ENCODE peak calls at places on chromosomes 2 and 18, in nine cellular contexts. Z is stomach; C is psoas muscle; D is cardiac muscle cell; J is tibial artery; W is CD4-positive, alpha-beta memory T cell; B is ascending aorta; T is hepatocyte; A is upper lobe of right lung. P is an unnamed sample.
A peak's percentile ranks its signal among the peaks of the same experiment; 100 is the strongest.

GRCh38 chr18:67217551-67218166 is 298.9 kb downstream of the DSEL start:
- DNase-seq in Z (peak; percentile 42), C (no peak), D (peak; percentile 67), J (peak; percentile 46), W (peak; percentile 56), B (no peak), T (peak; percentile 81), A (no peak), P (peak; percentile 10)

GRCh38 chr2:224849264-224849663 is 133.1 kb upstream of the CCDC195 start:
- DNase-seq in Z (no peak), C (no peak), D (no peak), J (no peak), W (no peak), B (no peak), T (no peak), A (no peak), P (no peak)

GRCh38 chr2:173625315-173625714 is 270.6 kb downstream of the CDCA7 start:
- DNase-seq in Z (no peak), C (no peak), D (no peak), J (no peak), W (no peak), B (no peak), T (no peak), A (no peak), P (no peak)

GRCh38 chr2:191319181-191319580 is 74.0 kb downstream of the MYO1B start:
- DNase-seq in Z (no peak), C (no peak), D (no peak), J (no peak), W (no peak), B (no peak), T (no peak), A (no peak), P (no peak)

GRCh38 chr2:234446404-234447076 is 50.3 kb downstream of the ARL4C start:
- DNase-seq in Z (peak; percentile 60), C (peak; percentile 75), D (no peak), J (peak; percentile 72), W (peak; percentile 90), B (peak; percentile 67), T (peak; percentile 34), A (peak; percentile 81), P (no peak)

GRCh38 chr18:62510744-62511143 is 12.1 kb upstream of the ZCCHC2 start:
- DNase-seq in Z (no peak), C (no peak), D (no peak), J (no peak), W (no peak), B (no peak), T (no peak), A (no peak), P (no peak)

GRCh38 chr18:69636529-69637301 is 236.0 kb downstream of the DOK6 start:
- DNase-seq in Z (no peak), C (no peak), D (no peak), J (no peak), W (no peak), B (no peak), T (no peak), A (no peak), P (no peak)

GRCh38 chr18:13235981-13236380 is 17.4 kb downstream of the LDLRAD4 start:
- DNase-seq in Z (no peak), C (peak; percentile 83), D (no peak), J (peak; percentile 85), W (no peak), B (no peak), T (peak; percentile 50), A (peak; percentile 51), P (no peak)

GRCh38 chr2:98012561-98012979 is 16.8 kb upstream of the TMEM131 start:
- DNase-seq in Z (no peak), C (no peak), D (no peak), J (no peak), W (no peak), B (no peak), T (no peak), A (no peak), P (no peak)

GRCh38 chr18:7116832-7117389 is 686 bp downstream of the LAMA1 start:
- DNase-seq in Z (no peak), C (no peak), D (peak; percentile 63), J (no peak), W (no peak), B (no peak), T (peak; percentile 18), A (no peak), P (no peak)

GRCh38 chr2:176665086-176665485 is 395.8 kb downstream of the MTX2 start:
- DNase-seq in Z (no peak), C (no peak), D (no peak), J (no peak), W (no peak), B (no peak), T (no peak), A (no peak), P (no peak)

GRCh38 chr2:191311627-191312026 is 66.4 kb downstream of the MYO1B start:
- DNase-seq in Z (no peak), C (no peak), D (no peak), J (no peak), W (no peak), B (no peak), T (peak; percentile 50), A (no peak), P (no peak)

GRCh38 chr2:27915874-27916273 is 25.3 kb downstream of the BABAM2 start:
- DNase-seq in Z (no peak), C (no peak), D (no peak), J (no peak), W (no peak), B (no peak), T (no peak), A (no peak), P (no peak)

GRCh38 chr2:169983506-169983905 is 156.3 kb downstream of the UBR3 start:
- DNase-seq in Z (no peak), C (no peak), D (peak; percentile 20), J (no peak), W (no peak), B (no peak), T (no peak), A (no peak), P (no peak)

GRCh38 chr18:78558101-78558810 is 421.4 kb upstream of the SALL3 start:
- DNase-seq in Z (no peak), C (no peak), D (no peak), J (no peak), W (no peak), B (no peak), T (no peak), A (no peak), P (no peak)

GRCh38 chr2:120227111-120227991 is 4.2 kb upstream of the TMEM185B start:
- DNase-seq in Z (no peak), C (no peak), D (peak; percentile 14), J (no peak), W (no peak), B (no peak), T (no peak), A (peak; percentile 45), P (no peak)

GRCh38 chr2:120224735-120225548 is 1.7 kb upstream of the TMEM185B start:
- DNase-seq in Z (no peak), C (peak; percentile 34), D (no peak), J (no peak), W (no peak), B (no peak), T (no peak), A (peak; percentile 46), P (no peak)

GRCh38 chr2:120226296-120226695 is 3.1 kb upstream of the TMEM185B start:
- DNase-seq in Z (no peak), C (peak; percentile 16), D (no peak), J (no peak), W (no peak), B (no peak), T (no peak), A (peak; percentile 53), P (no peak)

GRCh38 chr2:120224256-120224655 is 1.1 kb upstream of the TMEM185B start:
- DNase-seq in Z (no peak), C (peak; percentile 45), D (no peak), J (no peak), W (no peak), B (no peak), T (no peak), A (peak; percentile 61), P (no peak)

GRCh38 chr2:120225549-120226065 is 2.4 kb upstream of the TMEM185B start:
- DNase-seq in Z (no peak), C (peak; percentile 24), D (no peak), J (no peak), W (no peak), B (no peak), T (no peak), A (peak; percentile 48), P (no peak)
- H3K4me1 ChIP-seq in Z (peaks cover 62% of the 10 kb centered on the region), C (peaks cover 16% of the 10 kb centered on the region), D (peaks cover 17% of the 10 kb centered on the region), J (peaks cover 15% of the 10 kb centered on the region), W (peaks cover 55% of the 10 kb centered on the region), B (no peaks in the 10 kb centered on the region), T (peaks cover 22% of the 10 kb centered on the region), A (peaks cover 30% of the 10 kb centered on the region), P (peaks cover 29% of the 10 kb centered on the region)

GRCh38 chr2:54597153-54597827 is 126.2 kb upstream of the EML6 start:
- DNase-seq in Z (peak; percentile 67), C (peak; percentile 74), D (no peak), J (no peak), W (no peak), B (no peak), T (no peak), A (no peak), P (no peak)
- H3K4me1 ChIP-seq in Z (peaks cover 91% of the 10 kb centered on the region), C (peaks cover 72% of the 10 kb centered on the region), D (peaks cover 30% of the 10 kb centered on the region), J (peaks cover 48% of the 10 kb centered on the region), W (peaks cover 89% of the 10 kb centered on the region), B (peaks cover 25% of the 10 kb centered on the region), T (peaks cover 17% of the 10 kb centered on the region), A (peaks cover 79% of the 10 kb centered on the region), P (peaks cover 73% of the 10 kb centered on the region)

GRCh38 chr2:10399358-10399757 is 48.8 kb downstream of the ODC1 start:
- DNase-seq in Z (no peak), C (no peak), D (no peak), J (no peak), W (no peak), B (no peak), T (no peak), A (no peak), P (no peak)

GRCh38 chr2:10402652-10403215 is 45.4 kb downstream of the ODC1 start:
- DNase-seq in Z (no peak), C (no peak), D (no peak), J (no peak), W (no peak), B (no peak), T (no peak), A (no peak), P (no peak)

GRCh38 chr2:10400002-10400401 is 48.1 kb downstream of the ODC1 start:
- DNase-seq in Z (no peak), C (no peak), D (no peak), J (no peak), W (no peak), B (no peak), T (no peak), A (no peak), P (no peak)

GRCh38 chr2:10400568-10400977 is 47.6 kb downstream of the ODC1 start:
- DNase-seq in Z (no peak), C (no peak), D (no peak), J (peak; percentile 61), W (no peak), B (peak; percentile 36), T (no peak), A (peak; percentile 80), P (no peak)

GRCh38 chr2:10400978-10401951 is 46.9 kb downstream of the ODC1 start:
- DNase-seq in Z (peak; percentile 48), C (no peak), D (no peak), J (no peak), W (no peak), B (no peak), T (no peak), A (no peak), P (no peak)
- H3K4me1 ChIP-seq in Z (peaks cover 70% of the 10 kb centered on the region), C (peaks cover 24% of the 10 kb centered on the region), D (no peaks in the 10 kb centered on the region), J (peaks cover 22% of the 10 kb centered on the region), W (peaks cover 32% of the 10 kb centered on the region), B (peaks cover 19% of the 10 kb centered on the region), T (peaks cover 16% of the 10 kb centered on the region), A (peaks cover 75% of the 10 kb centered on the region), P (peaks cover 19% of the 10 kb centered on the region)

GRCh38 chr2:9548506-9548905 is 7.1 kb downstream of the ADAM17 start:
- DNase-seq in Z (no peak), C (no peak), D (no peak), J (no peak), W (no peak), B (no peak), T (no peak), A (no peak), P (no peak)
- H3K4me1 ChIP-seq in Z (peaks cover 52% of the 10 kb centered on the region), C (peaks cover 65% of the 10 kb centered on the region), D (peaks cover 8% of the 10 kb centered on the region), J (peaks cover 36% of the 10 kb centered on the region), W (peaks cover 93% of the 10 kb centered on the region), B (peaks cover 19% of the 10 kb centered on the region), T (peaks cover under 1% of the 10 kb centered on the region), A (peaks cover 49% of the 10 kb centered on the region), P (peaks cover 60% of the 10 kb centered on the region)